ENCODE peak calls at places on chromosomes 6 and 20, in five cellular contexts. Z is activated B cell treated with CpG ODN at 0.5 μM for 24 hours, Q is OCI-LY7, M is T-helper 2 cell, Y is activated T-cell treated with anti-CD3 and anti-CD28 coated beads for 4 hours. U is an unnamed sample.

GRCh38 chr6:119012521-119012920 is 65.9 kb downstream of the FAM184A start:
- DNase-seq in Y (no peak), Q (no peak), Z (no peak), M (no peak), U (no peak)

GRCh38 chr6:154154389-154154967 is 115.4 kb downstream of the OPRM1 start:
- DNase-seq in Q (peak), M (peak), Y (peak), Z (no peak), U (no peak)

GRCh38 chr6:13886949-13887348 is 37.8 kb upstream of the RNF182 start:
- DNase-seq in Y (no peak), Z (no peak), Q (no peak), M (no peak), U (no peak)

GRCh38 chr6:166167258-166167731 is 356 bp downstream of the TBXT start:
- DNase-seq in Z (no peak), M (peak), Q (no peak), Y (no peak), U (no peak)

GRCh38 chr20:22560817-22561216 is 23.6 kb downstream of the FOXA2 start:
- DNase-seq in M (no peak), Z (no peak), Y (no peak), Q (no peak), U (no peak)

GRCh38 chr6:37758647-37759046 is 60.9 kb upstream of the ZFAND3 start:
- DNase-seq in Y (no peak), Q (no peak), Z (no peak), M (no peak), U (no peak)

GRCh38 chr20:31523361-31524283 is 9.4 kb downstream of the HM13 start:
- DNase-seq in Z (no peak), Q (no peak), M (no peak), Y (no peak), U (no peak)

GRCh38 chr20:32333988-32334885 is 23.9 kb upstream of the ASXL1 start:
- DNase-seq in Z (no peak), Q (no peak), Y (peak), M (peak), U (no peak)

U was measured in GM12892.